ENCODE peak calls at places on chromosome 9, in seven cellular contexts. E, I, O, W, J, Y and V are unnamed samples.

GRCh38 chr9:108478871-108479332 is 376.9 kb downstream of the ACTL7B start:
- DNase-seq in E (peak), I (no peak), O (no peak), W (no peak), J (peak), Y (no peak), V (peak)

GRCh38 chr9:135602789-135603481 is 36.4 kb downstream of the GLT6D1 start:
- DNase-seq in E (peak), I (peak), O (peak), W (no peak), J (no peak), Y (peak), V (peak)

GRCh38 chr9:106305428-106306133 is 557.4 kb upstream of the ZNF462 start:
- DNase-seq in E (no peak), I (peak), O (no peak), W (no peak), J (no peak), Y (no peak), V (no peak)

GRCh38 chr9:32665101-32665500 is 29.6 kb upstream of the TAF1L start:
- DNase-seq in E (peak), I (no peak), O (no peak), W (no peak), J (no peak), Y (no peak), V (no peak)

GRCh38 chr9:121645003-121645402 is 6.4 kb upstream of the DAB2IP start:
- DNase-seq in E (no peak), I (no peak), O (peak), W (no peak), J (no peak), Y (no peak), V (no peak)

GRCh38 chr9:3906437-3907213 is 380.8 kb upstream of the RFX3 start:
- DNase-seq in E (peak), I (no peak), O (no peak), W (no peak), J (no peak), Y (no peak), V (peak)

GRCh38 chr9:994005-994404 is 17.6 kb downstream of the DMRT3 start:
- DNase-seq in E (no peak), I (no peak), O (peak), W (no peak), J (no peak), Y (no peak), V (no peak)

GRCh38 chr9:113985968-113986585 is 92.0 kb downstream of the AMBP start:
- DNase-seq in E (peak), I (no peak), O (no peak), W (no peak), J (no peak), Y (no peak), V (no peak)

GRCh38 chr9:17229945-17230560 is 95.2 kb downstream of the CNTLN start:
- DNase-seq in E (no peak), I (no peak), O (no peak), W (no peak), J (no peak), Y (peak), V (no peak)

GRCh38 chr9:114406441-114406840 is 18.7 kb upstream of the AKNA start:
- DNase-seq in E (no peak), I (no peak), O (no peak), W (no peak), J (no peak), Y (no peak), V (no peak)

GRCh38 chr9:121672213-121672612 is 20.8 kb downstream of the DAB2IP start:
- DNase-seq in E (no peak), I (no peak), O (no peak), W (peak), J (no peak), Y (no peak), V (no peak)

GRCh38 chr9:13410566-13411031 is 131.1 kb upstream of the MPDZ start:
- DNase-seq in E (no peak), I (no peak), O (no peak), W (no peak), J (no peak), Y (no peak), V (no peak)

GRCh38 chr9:72102520-72102919 is 42.1 kb upstream of the C9orf57 start:
- DNase-seq in E (no peak), I (no peak), O (no peak), W (no peak), J (no peak), Y (no peak), V (no peak)

GRCh38 chr9:136047076-136047774 is 47.9 kb downstream of the NACC2 start:
- DNase-seq in E (no peak), I (no peak), O (no peak), W (no peak), J (no peak), Y (no peak), V (no peak)

GRCh38 chr9:1335174-1335573 is 285.0 kb downstream of the DMRT2 start:
- DNase-seq in E (no peak), I (no peak), O (no peak), W (no peak), J (no peak), Y (no peak), V (no peak)

GRCh38 chr9:115209601-115210306 is 91.8 kb upstream of the TNC start:
- DNase-seq in E (peak), I (no peak), O (no peak), W (no peak), J (no peak), Y (no peak), V (no peak)

GRCh38 chr9:70080481-70081119 is 37.0 kb downstream of the MAMDC2 start:
- DNase-seq in E (peak), I (peak), O (no peak), W (no peak), J (peak), Y (no peak), V (peak)

GRCh38 chr9:91341258-91341746 is 20.4 kb downstream of the AUH start:
- DNase-seq in E (no peak), I (no peak), O (no peak), W (no peak), J (no peak), Y (no peak), V (no peak)

GRCh38 chr9:69620731-69621130 is 51.4 kb downstream of the APBA1 start:
- DNase-seq in E (no peak), I (no peak), O (no peak), W (no peak), J (no peak), Y (no peak), V (no peak)

GRCh38 chr9:135096408-135096885 is 9.0 kb downstream of the OLFM1 start:
- DNase-seq in E (no peak), I (no peak), O (no peak), W (no peak), J (no peak), Y (no peak), V (no peak)

GRCh38 chr9:71816782-71817549 is 48.7 kb upstream of the CEMIP2 start:
- DNase-seq in E (no peak), I (no peak), O (no peak), W (no peak), J (no peak), Y (no peak), V (no peak)

DNA sequence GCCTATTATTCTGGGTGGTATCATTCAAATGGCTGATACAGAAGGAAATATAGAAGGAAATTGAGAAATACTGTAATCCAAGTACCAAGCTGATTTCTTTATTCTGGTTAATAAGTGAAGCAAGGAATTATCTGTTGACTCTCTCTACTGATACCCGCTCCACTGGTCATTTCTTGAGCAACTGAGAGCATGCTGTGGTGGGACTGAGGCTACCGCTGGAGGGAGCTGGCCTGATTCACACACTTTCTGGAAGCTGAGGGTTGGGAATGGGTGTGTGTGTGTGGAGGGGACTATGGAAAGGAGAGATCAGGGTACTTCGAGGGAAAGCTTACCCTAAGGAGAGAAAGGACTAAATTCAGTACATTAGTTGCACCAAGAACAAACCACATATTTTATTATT is 104.1 kb downstream of the UGCG start:
- DNase-seq in E (no peak), I (no peak), O (no peak), W (no peak), J (no peak), Y (no peak), V (no peak)
- TF ChIP-seq CTCF in E (no peak), I (no peak), O (no peak), W (no peak), J (no peak), Y (no peak), V (peak)

GRCh38 chr9:130446111-130446861 is 1.5 kb downstream of the ASS1 start:
- DNase-seq in E (peak), I (peak), O (no peak), W (peak), J (peak), Y (peak), V (peak)

GRCh38 chr9:130448771-130449170 is 4.0 kb downstream of the ASS1 start:
- DNase-seq in E (no peak), I (no peak), O (no peak), W (no peak), J (no peak), Y (no peak), V (no peak)

GRCh38 chr9:130445268-130445983 is 665 bp downstream of the ASS1 start:
- DNase-seq in E (peak), I (no peak), O (no peak), W (peak), J (no peak), Y (no peak), V (no peak)

GRCh38 chr9:130448035-130448624 is 3.4 kb downstream of the ASS1 start:
- DNase-seq in E (peak), I (no peak), O (peak), W (no peak), J (no peak), Y (peak), V (no peak)

GRCh38 chr9:130447193-130447816 is 2.5 kb downstream of the ASS1 start:
- DNase-seq in E (no peak), I (no peak), O (no peak), W (no peak), J (no peak), Y (no peak), V (no peak)
- H3K4me3 ChIP-seq in E (no peak), I (no peak), O (no peak), W (no peak), J (no peak), Y (no peak), V (peak)

GRCh38 chr9:112332977-112333638 is at the start of gene PTBP3:
- DNase-seq in E (peak), I (peak), O (peak), W (peak), J (peak), Y (peak), V (no peak)

GRCh38 chr9:112332272-112332671 is 1.1 kb downstream of the PTBP3 start:
- DNase-seq in E (no peak), I (no peak), O (peak), W (no peak), J (no peak), Y (no peak), V (no peak)

GRCh38 chr9:112331676-112331955 is 1.8 kb downstream of the PTBP3 start:
- DNase-seq in E (peak), I (no peak), O (peak), W (no peak), J (no peak), Y (no peak), V (no peak)

GRCh38 chr9:112333639-112334318 is 360 bp upstream of the PTBP3 start:
- DNase-seq in E (peak), I (peak), O (peak), W (peak), J (peak), Y (peak), V (peak)

GRCh38 chr9:112332674-112332976 is 794 bp downstream of the PTBP3 start:
- DNase-seq in E (no peak), I (no peak), O (no peak), W (no peak), J (no peak), Y (no peak), V (no peak)
- TF ChIP-seq CTCF in E (no peak), I (no peak), O (peak), W (no peak), J (no peak), Y (peak), V (no peak)

GRCh38 chr9:37117956-37118355 is 2.4 kb upstream of the ZCCHC7 start:
- DNase-seq in E (no peak), I (no peak), O (no peak), W (no peak), J (no peak), Y (no peak), V (no peak)

GRCh38 chr9:37121881-37122280 is 1.5 kb downstream of the ZCCHC7 start:
- DNase-seq in E (no peak), I (no peak), O (no peak), W (no peak), J (no peak), Y (no peak), V (no peak)

GRCh38 chr9:37119360-37119759 is 1.0 kb upstream of the ZCCHC7 start:
- DNase-seq in E (no peak), I (no peak), O (no peak), W (no peak), J (no peak), Y (no peak), V (no peak)

GRCh38 chr9:37119907-37120839 is at the start of gene ZCCHC7:
- DNase-seq in E (peak), I (peak), O (peak), W (peak), J (peak), Y (peak), V (peak)
- H3K4me3 ChIP-seq in E (peak), I (peak), O (peak), W (peak), J (peak), Y (peak), V (peak)

GRCh38 chr9:78114581-78114980 is 83.0 kb upstream of the GNAQ start:
- DNase-seq in E (no peak), I (no peak), O (no peak), W (no peak), J (no peak), Y (no peak), V (no peak)

GRCh38 chr9:78103971-78104433 is 72.4 kb upstream of the GNAQ start:
- DNase-seq in E (no peak), I (no peak), O (no peak), W (no peak), J (no peak), Y (no peak), V (no peak)

GRCh38 chr9:78112004-78112403 is 80.4 kb upstream of the GNAQ start:
- DNase-seq in E (no peak), I (no peak), O (no peak), W (no peak), J (no peak), Y (no peak), V (no peak)

GRCh38 chr9:78115073-78115472 is 83.5 kb upstream of the GNAQ start:
- DNase-seq in E (no peak), I (no peak), O (peak), W (no peak), J (no peak), Y (peak), V (no peak)

DNA sequence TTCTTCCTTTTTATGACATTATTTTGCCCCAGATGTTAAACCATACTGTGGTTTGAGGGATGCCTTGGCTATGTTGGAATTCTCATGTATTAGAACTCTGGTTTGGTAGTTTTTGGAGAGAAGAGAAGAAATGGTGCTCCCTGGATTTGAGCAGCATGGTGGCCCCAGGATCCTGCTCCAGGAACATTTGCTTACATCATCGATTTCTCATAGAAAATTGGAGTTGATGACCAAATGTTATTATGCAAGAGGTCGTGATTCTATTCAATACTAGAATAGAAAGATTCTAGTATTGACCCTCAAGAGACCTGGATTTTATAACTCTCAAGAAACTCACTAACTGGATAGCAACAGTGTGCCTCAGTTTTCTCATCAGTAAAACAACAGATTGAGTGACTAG is 77.5 kb upstream of the GNAQ start:
- DNase-seq in E (no peak), I (no peak), O (no peak), W (no peak), J (no peak), Y (no peak), V (no peak)
- TF ChIP-seq CTCF in E (no peak), I (no peak), O (no peak), W (no peak), J (no peak), Y (no peak), V (no peak)

DNA sequence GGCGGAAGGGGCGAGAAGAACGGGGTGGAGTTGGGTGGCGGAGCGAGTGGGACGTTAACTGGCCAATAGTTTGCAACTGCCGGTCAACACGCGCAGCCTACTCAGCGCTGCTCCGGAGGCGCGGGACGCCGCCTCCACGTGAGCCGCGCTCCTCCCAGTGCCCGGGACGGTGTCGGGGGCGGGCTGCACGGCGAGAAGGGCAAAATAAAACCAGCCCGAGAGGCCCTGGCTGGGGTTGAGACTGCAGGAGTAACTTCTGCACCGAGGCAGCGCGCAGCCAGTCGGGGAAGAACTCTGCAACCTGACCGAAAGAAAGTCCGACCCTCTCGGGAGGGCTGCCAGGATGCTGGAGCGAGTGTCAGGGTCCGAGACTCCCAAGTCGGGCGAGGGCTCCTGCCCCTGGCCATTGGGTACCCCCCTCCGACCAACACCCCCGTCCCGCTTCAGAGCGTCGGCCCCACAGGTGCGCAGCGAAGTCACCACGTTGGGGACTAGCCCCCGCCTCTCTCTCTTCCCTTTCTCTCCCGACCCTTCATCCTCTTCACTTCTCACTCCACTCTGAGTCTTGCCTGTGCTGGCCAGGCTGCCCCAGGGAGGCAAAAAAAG is 25.1 kb upstream of the ELAVL2 start:
- DNase-seq in E (peak), I (no peak), O (no peak), W (no peak), J (no peak), Y (no peak), V (no peak)
- H3K4me3 ChIP-seq in E (peak), I (peak), O (no peak), W (peak), J (peak), Y (no peak), V (no peak)

DNA sequence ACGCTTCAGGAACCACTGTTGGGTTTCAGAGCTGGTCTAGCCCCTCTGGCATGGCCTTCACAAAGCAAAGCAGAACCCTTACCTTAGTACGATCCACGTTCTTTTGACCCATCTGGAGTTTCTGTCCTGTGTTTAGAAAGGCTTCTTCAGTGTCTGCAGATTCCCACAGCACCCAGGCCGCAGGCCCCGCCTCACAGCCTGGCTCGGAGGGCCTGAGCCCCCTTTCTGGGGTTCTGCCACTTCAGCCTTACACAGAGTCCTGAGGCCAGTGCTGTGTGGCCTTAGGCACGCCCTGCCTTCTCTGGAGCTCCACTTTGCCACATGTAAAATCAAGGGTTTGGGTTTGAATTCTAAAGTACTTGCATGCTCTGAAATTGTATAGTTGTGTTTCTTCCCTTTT is 31.6 kb upstream of the PRDM12 start:
- DNase-seq in E (no peak), I (no peak), O (no peak), W (no peak), J (no peak), Y (no peak), V (no peak)
- TF ChIP-seq CTCF in E (no peak), I (no peak), O (no peak), W (no peak), J (no peak), Y (no peak), V (no peak)

DNA sequence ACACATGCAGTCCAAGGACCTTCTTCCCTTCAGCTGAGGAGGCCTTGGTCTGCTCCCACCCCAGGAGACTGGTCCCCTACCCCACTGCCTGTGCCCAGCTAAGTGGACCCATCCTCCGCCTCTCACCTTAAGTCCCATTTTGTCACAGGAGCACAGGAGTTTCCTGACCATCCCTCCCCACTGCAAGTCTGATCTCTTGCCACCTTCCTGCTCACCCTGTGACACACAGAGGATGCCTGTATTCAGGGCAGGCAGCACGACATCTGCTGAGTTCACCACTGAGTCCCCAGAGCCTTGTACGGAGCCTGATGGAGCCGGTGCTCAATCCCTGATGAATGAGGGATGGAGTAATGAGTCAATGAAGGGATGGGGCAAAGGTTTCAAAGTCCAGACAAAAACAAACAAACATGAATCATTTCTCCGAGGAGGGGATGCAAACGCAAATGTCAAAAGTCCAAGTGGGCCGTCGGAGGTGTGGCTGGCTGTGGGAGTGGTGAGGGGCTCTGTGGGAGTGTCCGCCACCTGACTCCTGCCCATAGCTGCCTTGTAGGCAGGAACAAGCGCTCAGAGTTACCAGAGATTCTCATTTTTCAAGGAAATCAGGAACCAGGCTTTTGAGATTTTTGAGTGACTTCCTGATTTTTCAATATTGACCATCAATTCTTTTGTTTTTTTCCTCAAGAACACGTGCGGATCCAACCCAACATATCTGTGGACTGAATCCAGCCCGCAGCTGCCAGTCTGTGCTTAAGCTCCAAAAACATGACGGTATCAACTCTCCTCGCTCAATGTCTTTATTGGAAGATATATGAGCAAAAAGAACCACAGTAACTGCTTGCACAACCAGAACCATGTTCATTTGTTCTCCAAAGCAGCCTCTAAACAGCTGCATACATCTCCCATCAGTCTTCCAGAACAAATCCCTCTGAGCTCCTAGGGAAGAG is 4.4 kb downstream of the RAPGEF1 start:
- DNase-seq in E (no peak), I (no peak), O (no peak), W (no peak), J (no peak), Y (no peak), V (no peak)
- H3K4me3 ChIP-seq in E (no peak), I (no peak), O (peak), W (no peak), J (no peak), Y (no peak), V (no peak)

DNA sequence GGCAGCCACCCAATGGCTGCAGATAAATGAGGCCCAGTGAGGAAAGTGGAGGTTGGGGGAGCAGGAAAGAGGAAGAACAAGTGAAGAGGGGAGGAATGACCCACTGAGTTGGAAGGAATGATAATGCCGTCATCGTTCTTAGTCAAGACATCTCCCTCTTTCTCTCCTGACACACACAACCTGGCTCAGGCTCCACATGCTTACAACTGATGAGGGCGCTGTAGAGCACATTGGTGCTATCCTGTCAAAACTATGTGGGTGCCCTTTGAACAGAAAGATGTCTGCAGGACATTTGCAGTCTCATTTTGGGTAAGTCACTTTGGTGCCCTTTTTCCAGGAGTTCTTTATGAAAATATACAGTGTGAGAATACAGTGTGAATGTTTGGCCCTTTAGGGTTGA is 5.9 kb downstream of the IFNW1 start:
- DNase-seq in E (no peak), I (no peak), O (no peak), W (no peak), J (no peak), Y (no peak), V (no peak)
- TF ChIP-seq CTCF in E (no peak), I (no peak), O (peak), W (no peak), J (no peak), Y (no peak), V (no peak)